ENCODE peak calls at places on chromosomes 13 and 19, in four cellular contexts. One of them, this sample, is unnamed.

GRCh38 chr13:107233541-107233940 is 665.6 kb upstream of the ARGLU1 start:
- DNase-seq in aorta: no peak
- DNase-seq in renal cortical epithelial cell: no peak
- DNase-seq in iris pigment epithelial cell: no peak
- DNase-seq in this sample: no peak

GRCh38 chr13:99501952-99502310 is 659 bp downstream of the TM9SF2 start:
- DNase-seq in iris pigment epithelial cell: peak
- DNase-seq in aorta: peak
- DNase-seq in renal cortical epithelial cell: peak
- DNase-seq in this sample: no peak

GRCh38 chr19:17235618-17236413 is 9.8 kb downstream of the OCEL1 start:
- DNase-seq in renal cortical epithelial cell: peak
- DNase-seq in aorta: peak
- DNase-seq in iris pigment epithelial cell: peak
- DNase-seq in this sample: peak

GRCh38 chr19:916645-917322 is 349 bp upstream of the KISS1R start:
- DNase-seq in renal cortical epithelial cell: no peak
- DNase-seq in iris pigment epithelial cell: no peak
- DNase-seq in aorta: no peak
- DNase-seq in this sample: no peak

GRCh38 chr19:7483720-7484201 is 5.1 kb downstream of the PEX11G start:
- DNase-seq in iris pigment epithelial cell: no peak
- DNase-seq in renal cortical epithelial cell: no peak
- DNase-seq in aorta: no peak
- DNase-seq in this sample: no peak

GRCh38 chr13:73945871-73946270 is 188.3 kb downstream of the KLF12 start:
- DNase-seq in iris pigment epithelial cell: no peak
- DNase-seq in aorta: peak
- DNase-seq in renal cortical epithelial cell: no peak
- DNase-seq in this sample: peak

GRCh38 chr19:12721656-12722565 is 1.8 kb downstream of the TNPO2 start:
- DNase-seq in aorta: peak
- DNase-seq in renal cortical epithelial cell: peak
- DNase-seq in iris pigment epithelial cell: peak
- DNase-seq in this sample: peak

GRCh38 chr13:44249439-44249838 is 124.2 kb upstream of the SERP2 start:
- DNase-seq in iris pigment epithelial cell: peak
- DNase-seq in renal cortical epithelial cell: peak
- DNase-seq in aorta: no peak
- DNase-seq in this sample: peak

GRCh38 chr13:29845440-29846056 is 4.9 kb downstream of the UBL3 start:
- DNase-seq in renal cortical epithelial cell: peak
- DNase-seq in iris pigment epithelial cell: peak
- DNase-seq in aorta: no peak
- DNase-seq in this sample: no peak

GRCh38 chr13:114067381-114067885 is 65.0 kb downstream of the RASA3 start:
- DNase-seq in aorta: peak
- DNase-seq in renal cortical epithelial cell: peak
- DNase-seq in iris pigment epithelial cell: no peak
- DNase-seq in this sample: no peak

GRCh38 chr13:35714588-35714987 is 238.1 kb upstream of the MAB21L1 start:
- DNase-seq in iris pigment epithelial cell: no peak
- DNase-seq in aorta: no peak
- DNase-seq in renal cortical epithelial cell: no peak
- DNase-seq in this sample: no peak

GRCh38 chr13:110187501-110188161 is 119.3 kb downstream of the COL4A1 start:
- DNase-seq in iris pigment epithelial cell: peak
- DNase-seq in renal cortical epithelial cell: peak
- DNase-seq in aorta: peak
- DNase-seq in this sample: peak

GRCh38 chr13:23020246-23020843 is 160.4 kb upstream of the SGCG start:
- DNase-seq in renal cortical epithelial cell: peak
- DNase-seq in iris pigment epithelial cell: peak
- DNase-seq in aorta: no peak
- DNase-seq in this sample: peak

GRCh38 chr13:44171151-44171550 is 202.5 kb upstream of the SERP2 start:
- DNase-seq in aorta: no peak
- DNase-seq in iris pigment epithelial cell: no peak
- DNase-seq in renal cortical epithelial cell: no peak
- DNase-seq in this sample: no peak

GRCh38 chr19:19510432-19510831 is 4.9 kb downstream of the TSSK6 start:
- DNase-seq in renal cortical epithelial cell: peak
- DNase-seq in iris pigment epithelial cell: no peak
- DNase-seq in aorta: no peak
- DNase-seq in this sample: no peak

GRCh38 chr19:4993683-4994082 is 24.8 kb downstream of the KDM4B start:
- DNase-seq in aorta: no peak
- DNase-seq in iris pigment epithelial cell: no peak
- DNase-seq in renal cortical epithelial cell: no peak
- DNase-seq in this sample: no peak

GRCh38 chr19:10284641-10285278 is 2.0 kb upstream of the ICAM4 start:
- DNase-seq in iris pigment epithelial cell: no peak
- DNase-seq in aorta: no peak
- DNase-seq in renal cortical epithelial cell: no peak
- DNase-seq in this sample: no peak

GRCh38 chr19:525029-525428 is 6.5 kb upstream of the CDC34 start:
- DNase-seq in aorta: no peak
- DNase-seq in renal cortical epithelial cell: no peak
- DNase-seq in iris pigment epithelial cell: no peak
- DNase-seq in this sample: no peak

GRCh38 chr13:94128430-94128829 is 351.1 kb downstream of the DCT start:
- DNase-seq in renal cortical epithelial cell: peak
- DNase-seq in aorta: no peak
- DNase-seq in iris pigment epithelial cell: no peak
- DNase-seq in this sample: peak

GRCh38 chr13:73189766-73190165 is 131.0 kb downstream of the KLF5 start:
- DNase-seq in iris pigment epithelial cell: no peak
- DNase-seq in aorta: no peak
- DNase-seq in renal cortical epithelial cell: no peak
- DNase-seq in this sample: no peak